ENCODE peak calls at places on chromosomes 2 and 18, in four cellular contexts. D is H1, Y is GM12878, R is HepG2. N is an unnamed sample.

GRCh38 chr2:124165698-124166097 is 140.6 kb downstream of the CNTNAP5 start:
- DNase-seq in D (no peak), R (no peak), Y (no peak), N (no peak)

GRCh38 chr2:47777268-47777972 is 5.5 kb upstream of the MSH6 start:
- DNase-seq in D (no peak), Y (no peak), R (no peak), N (no peak)

GRCh38 chr2:88199912-88200682 is 30.0 kb downstream of the THNSL2 start:
- DNase-seq in Y (no peak), R (peak; percentile 33), D (peak; percentile 73), N (peak; percentile 29)

GRCh38 chr18:28204154-28204553 is 27.2 kb upstream of the CDH2 start:
- DNase-seq in D (no peak), R (no peak), Y (no peak), N (no peak)

GRCh38 chr2:225599856-225600255 is 200.3 kb downstream of the NYAP2 start:
- DNase-seq in R (no peak), D (no peak), Y (no peak), N (no peak)

GRCh38 chr2:134375935-134376334 is 122.1 kb downstream of the MGAT5 start:
- DNase-seq in D (no peak), R (peak; percentile 75), Y (no peak), N (no peak)

GRCh38 chr2:9336534-9337354 is 86.6 kb downstream of the ITGB1BP1 start:
- DNase-seq in R (peak; percentile 93), D (no peak), Y (no peak), N (peak; percentile 72)

GRCh38 chr18:21331094-21331493 is 89.1 kb downstream of the GREB1L start:
- DNase-seq in D (no peak), R (no peak), Y (no peak), N (no peak)

GRCh38 chr2:217383620-217384019 is 523.8 kb upstream of the TNP1 start:
- DNase-seq in Y (no peak), D (no peak), R (no peak), N (no peak)

GRCh38 chr2:38509322-38509946 is 93.3 kb downstream of the HNRNPLL start:
- DNase-seq in Y (no peak), R (no peak), D (no peak), N (no peak)

GRCh38 chr2:173983414-173983871 is 18.3 kb upstream of the SP3 start:
- DNase-seq in D (no peak), Y (no peak), R (peak; percentile 58), N (no peak)

GRCh38 chr2:174026122-174026845 is 61.1 kb upstream of the SP3 start:
- DNase-seq in Y (no peak), D (no peak), R (no peak), N (no peak)

GRCh38 chr18:58158008-58158407 is 114.0 kb downstream of the NEDD4L start:
- DNase-seq in D (no peak), R (no peak), Y (no peak), N (no peak)

GRCh38 chr18:49457616-49458015 is 2.8 kb downstream of the DYM start:
- DNase-seq in Y (no peak), R (no peak), D (no peak), N (no peak)

GRCh38 chr18:49460958-49461601 is 635 bp upstream of the DYM start:
- DNase-seq in D (no peak), Y (no peak), R (no peak), N (no peak)

GRCh38 chr18:49459404-49460171 is 857 bp downstream of the DYM start:
- DNase-seq in R (no peak), D (no peak), Y (no peak), N (no peak)

GRCh38 chr18:49461602-49461977 is 1.1 kb upstream of the DYM start:
- DNase-seq in Y (no peak), R (no peak), D (no peak), N (no peak)

DNA sequence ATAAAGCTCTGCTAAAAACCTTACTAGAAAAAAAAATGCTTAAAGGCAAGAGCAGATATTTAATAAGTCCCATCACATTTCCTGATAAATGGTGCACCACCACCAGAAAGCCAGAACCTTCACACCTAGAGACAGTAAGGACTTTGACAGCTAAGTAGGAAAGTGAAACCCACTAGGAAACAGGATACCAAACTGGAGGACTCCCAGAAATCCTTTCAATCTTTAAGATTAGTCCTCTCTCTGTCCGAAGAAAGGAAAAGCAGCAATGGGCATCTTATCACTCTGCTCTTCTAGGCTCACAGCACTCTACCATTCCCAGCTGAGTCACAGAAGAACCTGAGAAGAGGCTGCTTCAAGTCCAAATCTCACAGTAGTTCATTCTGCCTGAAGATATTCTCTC is 3.7 kb downstream of the DYM start:
- DNase-seq in Y (no peak), D (no peak), R (no peak), N (no peak)
- TF ChIP-seq SP1 in Y (no peak), D (no peak), R (no peak), N (no peak)

GRCh38 chr2:180359522-180360282 is 352.6 kb upstream of the CWC22 start:
- DNase-seq in R (no peak), D (no peak), Y (peak; percentile 64), N (peak; percentile 12)
- TF ChIP-seq SUZ12 in R (no peak), D (no peak), Y (no peak), N (no peak)

GRCh38 chr2:55309441-55309840 is 40.4 kb upstream of the MTIF2 start:
- DNase-seq in Y (no peak), D (no peak), R (no peak), N (no peak)

GRCh38 chr2:55314985-55315384 is 46.0 kb upstream of the MTIF2 start:
- DNase-seq in R (no peak), Y (no peak), D (no peak), N (no peak)

DNA sequence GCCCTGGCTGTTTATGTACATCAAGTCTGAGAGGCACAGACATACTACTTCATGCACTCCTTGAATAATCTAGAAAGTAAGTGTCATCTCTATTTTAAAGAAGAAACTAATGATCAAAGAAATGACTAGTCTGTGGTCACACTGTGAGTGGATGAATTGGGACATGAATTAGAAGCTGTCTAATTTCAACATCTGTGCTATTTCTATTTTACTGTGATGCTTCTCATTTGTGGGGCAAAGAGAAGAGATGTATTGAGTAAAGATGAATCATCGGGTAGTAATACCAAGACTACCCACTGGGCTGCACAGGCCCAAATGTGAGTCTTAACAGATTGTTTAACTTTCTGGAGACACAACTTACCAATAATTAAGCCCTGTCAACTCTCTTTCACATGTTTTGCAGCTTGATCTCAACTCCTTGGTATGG is 42.4 kb upstream of the MTIF2 start:
- DNase-seq in R (no peak), D (no peak), Y (peak; percentile 76), N (peak; percentile 10)
- TF ChIP-seq SP1 in R (no peak), D (no peak), Y (no peak), N (no peak)

DNA sequence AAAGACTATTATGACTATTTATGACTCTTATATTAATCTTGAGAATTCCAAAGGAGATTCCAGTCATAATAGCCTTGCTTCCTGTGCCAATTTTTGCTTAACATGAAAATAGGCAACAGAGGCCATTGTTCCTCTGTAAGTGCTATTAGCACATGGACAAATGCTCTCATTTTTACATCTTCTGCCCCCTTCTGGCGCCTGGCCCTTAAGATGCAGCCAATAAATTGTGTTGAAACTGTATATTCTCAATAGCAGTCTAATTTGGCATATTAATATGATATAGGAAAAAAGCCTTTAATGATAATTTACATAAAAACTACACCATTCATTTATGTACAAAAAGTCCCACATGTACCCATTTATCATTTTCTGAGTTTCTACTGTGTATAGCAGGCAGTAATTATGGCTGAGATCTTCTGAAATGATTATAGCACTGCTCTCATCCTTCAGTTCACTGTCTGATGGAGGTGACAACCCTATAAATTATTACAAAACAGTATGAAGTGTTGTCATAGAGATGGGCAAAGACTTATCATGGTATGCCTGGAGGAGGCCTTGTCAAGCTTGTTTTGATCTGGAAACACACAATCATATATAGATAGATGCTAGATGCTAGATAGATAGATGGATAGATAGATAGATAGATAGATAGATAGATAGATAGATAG is 613.3 kb downstream of the TSN start:
- DNase-seq in Y (no peak), R (no peak), D (no peak), N (no peak)
- TF ChIP-seq SUZ12 in Y (no peak), R (no peak), D (no peak), N (no peak)

DNA sequence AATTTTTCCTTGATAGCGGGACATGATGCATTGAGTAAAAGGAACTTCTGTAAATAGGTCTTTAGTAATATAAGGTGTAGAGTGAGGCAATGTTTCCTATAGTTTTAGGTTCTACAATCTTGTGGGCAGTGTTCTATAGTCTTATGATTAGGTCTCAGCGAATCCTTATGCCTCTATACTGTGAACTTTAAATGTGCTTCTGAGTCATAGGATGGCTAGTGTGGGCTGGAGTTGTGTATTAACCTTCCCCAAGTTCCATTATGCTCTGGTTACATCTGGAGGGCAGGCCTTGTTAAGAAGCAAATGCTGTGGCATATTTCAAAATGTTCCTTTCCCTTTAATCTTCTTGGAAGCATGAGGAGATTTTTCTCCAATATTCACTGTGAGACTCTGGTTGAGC is 73.5 kb downstream of the ROCK2 start:
- DNase-seq in R (no peak), D (no peak), Y (no peak), N (no peak)
- TF ChIP-seq SP1 in R (no peak), D (no peak), Y (no peak), N (no peak)

DNA sequence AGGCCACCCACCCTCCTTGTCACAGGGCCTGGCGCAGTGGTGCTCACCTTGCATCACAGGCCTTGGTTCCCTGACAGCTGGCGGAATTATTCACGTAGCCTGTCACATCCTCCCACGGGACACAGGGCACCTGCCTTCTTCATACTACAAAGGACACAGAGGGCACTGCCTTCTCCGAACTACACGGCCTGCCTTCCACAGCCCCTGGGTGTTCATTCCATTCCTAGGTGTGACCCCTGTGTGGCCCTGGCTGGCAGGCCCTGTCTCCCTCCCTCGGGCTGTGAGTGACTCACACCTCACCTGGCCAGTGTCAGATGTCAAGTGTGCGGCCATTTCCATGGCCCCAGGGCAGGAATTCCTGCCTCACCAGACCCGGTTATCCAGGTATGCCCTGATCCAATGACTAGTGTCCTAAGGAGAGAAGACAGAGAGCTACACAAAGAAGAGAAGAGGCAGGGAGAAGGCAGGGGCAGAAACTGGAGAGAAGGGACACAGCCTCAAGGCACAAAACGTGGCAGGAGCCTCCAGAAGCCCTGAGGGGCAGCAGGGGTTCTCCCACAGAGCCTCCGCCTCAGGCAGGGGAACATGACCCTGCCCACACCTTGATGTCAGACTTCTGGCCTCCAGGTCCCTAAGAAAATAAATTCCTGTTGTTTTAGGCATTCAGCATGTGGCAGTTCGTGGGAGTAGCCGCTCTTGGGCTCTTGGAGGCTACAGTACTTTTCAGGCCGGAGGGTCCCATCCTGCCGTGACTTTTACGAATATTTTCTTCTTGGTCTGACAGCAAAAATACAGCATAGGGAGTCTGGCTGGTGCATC is 43.4 kb downstream of the MBP start:
- DNase-seq in R (no peak), D (no peak), Y (no peak), N (no peak)
- TF ChIP-seq SUZ12 in R (no peak), D (no peak), Y (no peak), N (no peak)

GRCh38 chr2:70641263-70641784 is 87.7 kb upstream of the TGFA start:
- DNase-seq in D (no peak), R (no peak), Y (no peak), N (no peak)

GRCh38 chr2:70639841-70640448 is 86.3 kb upstream of the TGFA start:
- DNase-seq in R (no peak), Y (no peak), D (no peak), N (no peak)

GRCh38 chr2:70645733-70646420 is 92.3 kb upstream of the TGFA start:
- DNase-seq in R (peak; percentile 17), D (no peak), Y (no peak), N (peak; percentile 52)

GRCh38 chr2:70646429-70646828 is 92.8 kb upstream of the TGFA start:
- DNase-seq in R (no peak), Y (no peak), D (no peak), N (no peak)

DNA sequence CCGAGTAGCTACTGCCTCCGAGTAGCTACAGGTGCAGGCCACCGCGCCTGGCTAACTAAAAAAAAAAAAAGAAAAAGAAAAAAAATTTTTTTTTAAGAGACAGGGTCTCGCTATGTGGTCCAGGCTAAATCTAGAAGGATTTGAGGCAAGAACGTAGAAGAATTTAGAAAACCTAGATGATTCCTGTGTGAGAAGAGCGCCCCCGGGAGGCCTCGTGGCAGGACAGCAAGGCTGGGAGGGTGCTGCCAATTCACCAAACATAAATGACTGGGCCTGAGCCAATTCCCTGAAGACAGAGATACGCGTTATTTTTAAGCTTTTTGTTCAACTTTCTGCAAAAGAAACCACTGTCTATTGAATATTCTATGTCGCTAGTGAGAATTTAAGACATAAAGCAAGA is 90.1 kb upstream of the TGFA start:
- DNase-seq in R (peak; percentile 27), Y (no peak), D (peak; percentile 82), N (peak; percentile 64)
- TF ChIP-seq SP1 in R (no peak), Y (no peak), D (no peak), N (no peak)

N was measured in HEK293T.